ENCODE peak calls at places on chromosomes 3 and 15, in ten cellular contexts. T, O, R, W, L, P, K, Q, H and B are unnamed samples.

GRCh38 chr15:90101130-90101968 is 919 bp downstream of the IDH2 start:
- DNase-seq in T (peak; percentile 74), O (no peak), R (no peak), W (no peak), L (peak; percentile 75), P (peak; percentile 39), K (peak; percentile 76), Q (peak; percentile 78), H (peak; percentile 74), B (peak; percentile 69)

GRCh38 chr15:37045859-37046318 is 54.5 kb downstream of the MEIS2 start:
- DNase-seq in T (peak; percentile 88), O (no peak), R (no peak), W (no peak), L (no peak), P (no peak), K (no peak), Q (no peak), H (no peak), B (no peak)

GRCh38 chr15:92787116-92787515 is 113.0 kb upstream of the CHD2 start:
- DNase-seq in T (no peak), O (no peak), R (no peak), W (no peak), L (no peak), P (no peak), K (no peak), Q (no peak), H (no peak), B (no peak)

GRCh38 chr3:127518456-127519081 is 72.0 kb downstream of the TPRA1 start:
- DNase-seq in T (no peak), O (no peak), R (no peak), W (no peak), L (no peak), P (no peak), K (no peak), Q (no peak), H (no peak), B (no peak)

GRCh38 chr3:184345678-184346144 is 8.3 kb downstream of the FAM131A start:
- DNase-seq in T (peak; percentile 94), O (peak; percentile 68), R (peak; percentile 80), W (peak; percentile 86), L (peak; percentile 73), P (peak; percentile 90), K (peak; percentile 44), Q (peak; percentile 82), H (peak; percentile 67), B (peak; percentile 71)

GRCh38 chr3:26807272-26807671 is 184.7 kb downstream of the LRRC3B start:
- DNase-seq in T (peak; percentile 54), O (no peak), R (no peak), W (no peak), L (no peak), P (no peak), K (no peak), Q (no peak), H (no peak), B (no peak)

GRCh38 chr15:39404767-39405173 is 176.1 kb upstream of the THBS1 start:
- DNase-seq in T (no peak), O (peak; percentile 65), R (no peak), W (peak; percentile 92), L (no peak), P (no peak), K (no peak), Q (no peak), H (no peak), B (no peak)

GRCh38 chr3:12706504-12707253 is 42.8 kb upstream of the RAF1 start:
- DNase-seq in T (peak; percentile 93), O (peak; percentile 83), R (peak; percentile 78), W (peak; percentile 92), L (peak; percentile 73), P (peak; percentile 82), K (peak; percentile 88), Q (no peak), H (peak; percentile 52), B (peak; percentile 81)

GRCh38 chr15:57025264-57025939 is 107.0 kb downstream of the TCF12 start:
- DNase-seq in T (no peak), O (peak; percentile 23), R (no peak), W (peak; percentile 33), L (no peak), P (no peak), K (no peak), Q (no peak), H (no peak), B (no peak)

GRCh38 chr3:188187055-188187454 is 33.1 kb downstream of the LPP start:
- DNase-seq in T (no peak), O (no peak), R (no peak), W (peak; percentile 71), L (no peak), P (no peak), K (peak; percentile 37), Q (no peak), H (no peak), B (no peak)

GRCh38 chr3:99927651-99928390 is 110.2 kb downstream of the CMSS1 start:
- DNase-seq in T (peak; percentile 59), O (no peak), R (no peak), W (no peak), L (no peak), P (no peak), K (no peak), Q (no peak), H (no peak), B (no peak)

GRCh38 chr3:9302425-9303181 is 53.2 kb upstream of the SRGAP3 start:
- DNase-seq in T (peak; percentile 97), O (peak; percentile 79), R (peak; percentile 56), W (peak; percentile 95), L (peak; percentile 88), P (peak; percentile 87), K (peak; percentile 74), Q (peak; percentile 77), H (peak; percentile 69), B (peak; percentile 88)

GRCh38 chr15:50764331-50765201 is 940 bp downstream of the SPPL2A start:
- DNase-seq in T (no peak), O (no peak), R (no peak), W (peak; percentile 2), L (peak; percentile 23), P (no peak), K (peak; percentile 41), Q (no peak), H (no peak), B (no peak)

GRCh38 chr15:63323798-63324651 is 46.6 kb downstream of the APH1B start:
- DNase-seq in T (peak; percentile 37), O (no peak), R (no peak), W (no peak), L (peak; percentile 31), P (no peak), K (no peak), Q (no peak), H (no peak), B (no peak)

GRCh38 chr3:65004795-65005295 is 317.0 kb upstream of the ADAMTS9 start:
- DNase-seq in T (no peak), O (no peak), R (no peak), W (no peak), L (no peak), P (no peak), K (no peak), Q (no peak), H (no peak), B (no peak)

GRCh38 chr3:113968986-113969385 is 21.2 kb downstream of the ZDHHC23 start:
- DNase-seq in T (no peak), O (no peak), R (no peak), W (no peak), L (no peak), P (peak; percentile 40), K (no peak), Q (no peak), H (no peak), B (no peak)

GRCh38 chr15:93205413-93205812 is 116.4 kb upstream of the RGMA start:
- DNase-seq in T (no peak), O (no peak), R (no peak), W (no peak), L (no peak), P (no peak), K (no peak), Q (no peak), H (no peak), B (no peak)

GRCh38 chr3:20079621-20080020 is 39.4 kb downstream of the KAT2B start:
- DNase-seq in T (no peak), O (no peak), R (no peak), W (no peak), L (no peak), P (no peak), K (no peak), Q (no peak), H (no peak), B (no peak)

GRCh38 chr3:197236362-197236761 is 62.0 kb downstream of the DLG1 start:
- DNase-seq in T (no peak), O (no peak), R (no peak), W (no peak), L (no peak), P (no peak), K (no peak), Q (no peak), H (no peak), B (no peak)
- H3K9me3 ChIP-seq in T (peaks cover 25% of the 10 kb centered on the region), O (peaks cover 6% of the 10 kb centered on the region), R (no peaks in the 10 kb centered on the region), W (peaks cover 3% of the 10 kb centered on the region), L (peaks cover 7% of the 10 kb centered on the region), P (peaks cover 11% of the 10 kb centered on the region), K (peaks cover 35% of the 10 kb centered on the region), Q (no peaks in the 10 kb centered on the region), H (peaks cover 14% of the 10 kb centered on the region), B (no peaks in the 10 kb centered on the region)

GRCh38 chr15:73633991-73634495 is 854 bp upstream of the NPTN start:
- DNase-seq in T (no peak), O (peak; percentile 69), R (peak; percentile 85), W (peak; percentile 98), L (no peak), P (no peak), K (no peak), Q (no peak), H (no peak), B (peak; percentile 90)
- TF ChIP-seq CTCF in T (no peak), O (no peak), R (no peak), W (no peak), L (no peak), P (no peak), K (no peak), Q (no peak), H (no peak), B (no peak)

GRCh38 chr3:105762749-105763673 is 105.8 kb downstream of the CBLB start:
- DNase-seq in T (no peak), O (no peak), R (no peak), W (no peak), L (no peak), P (no peak), K (no peak), Q (no peak), H (no peak), B (no peak)
- H3K9me3 ChIP-seq in T (peaks cover 69% of the 10 kb centered on the region), O (peaks cover 12% of the 10 kb centered on the region), R (peaks cover 11% of the 10 kb centered on the region), W (peaks cover 11% of the 10 kb centered on the region), L (no peaks in the 10 kb centered on the region), P (no peaks in the 10 kb centered on the region), K (peaks cover 33% of the 10 kb centered on the region), Q (peaks cover 13% of the 10 kb centered on the region), H (peaks cover 11% of the 10 kb centered on the region), B (peaks cover 2% of the 10 kb centered on the region)

DNA sequence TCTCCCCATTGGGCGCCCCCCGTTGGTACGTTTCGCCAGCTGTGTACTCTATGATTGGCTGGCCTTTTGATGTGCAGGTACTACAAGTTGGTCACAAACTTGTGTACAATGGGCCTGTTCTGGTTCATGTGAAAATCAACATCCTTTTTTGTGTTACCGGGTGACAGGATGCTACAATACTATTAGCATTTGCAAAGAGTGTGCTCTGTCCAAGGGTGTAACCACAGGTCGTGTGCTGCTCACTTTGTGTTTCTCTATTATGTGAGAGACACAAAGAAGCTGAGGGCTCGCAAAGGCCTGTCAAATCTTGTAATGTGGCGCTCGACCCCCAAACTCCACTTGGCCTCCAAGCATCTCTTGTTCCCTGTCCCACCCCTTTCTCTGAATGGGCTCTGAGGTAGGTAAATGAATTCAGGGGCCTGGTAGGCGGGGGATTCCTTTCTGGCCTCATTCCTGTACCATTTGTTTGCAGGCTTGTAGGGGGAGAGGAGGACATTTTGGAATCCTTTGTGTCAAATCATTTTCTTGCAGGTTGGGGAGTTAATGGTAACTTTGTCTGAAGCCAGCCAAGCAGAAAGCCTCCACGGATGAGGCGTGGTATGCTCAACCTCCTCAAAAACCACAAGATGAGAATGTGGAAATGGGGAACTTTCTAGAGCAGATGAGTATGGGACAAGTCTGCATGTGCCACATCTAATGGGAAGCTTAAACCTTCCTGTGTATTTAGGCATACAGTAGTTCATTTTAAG is 109.1 kb downstream of the OPA1 start:
- DNase-seq in T (no peak), O (no peak), R (no peak), W (peak; percentile 12), L (no peak), P (no peak), K (peak; percentile 18), Q (no peak), H (no peak), B (no peak)
- TF ChIP-seq CTCF in T (no peak), O (no peak), R (no peak), W (no peak), L (no peak), P (no peak), K (peak; percentile 7), Q (no peak), H (no peak), B (no peak)